ENCODE peak calls at places on chromosomes 4 and X, in nine cellular contexts. I is A549, U is kidney, E is left lung, O is IMR-90, Y is H9, R is HCT116, B is D721Med, M is bronchial epithelial cell. A is an unnamed sample.

GRCh38 chr4:137660211-137660610 is 127.9 kb upstream of the PCDH18 start:
- DNase-seq in I (no peak), U (no peak), E (no peak), O (peak), Y (no peak), R (no peak), B (no peak), M (no peak), A (no peak)

GRCh38 chrX:118983513-118983912 is 9.1 kb downstream of the LONRF3 start:
- DNase-seq in I (no peak), U (no peak), E (no peak), O (no peak), Y (no peak), R (no peak), B (no peak), M (no peak), A (no peak)

GRCh38 chr4:53695540-53696463 is 104.5 kb upstream of the LNX1 start:
- DNase-seq in I (no peak), U (peak), E (no peak), O (no peak), Y (no peak), R (no peak), B (no peak), M (no peak), A (peak)

GRCh38 chrX:20906571-20906970 is 467.6 kb upstream of the CNKSR2 start:
- DNase-seq in I (peak), U (no peak), E (no peak), O (no peak), Y (no peak), R (no peak), B (no peak), M (peak), A (no peak)

GRCh38 chr4:137394000-137394399 is 138.3 kb downstream of the PCDH18 start:
- DNase-seq in I (no peak), U (no peak), E (no peak), O (no peak), Y (no peak), R (no peak), B (no peak), M (no peak), A (no peak)

GRCh38 chr4:82620126-82620525 is 58.3 kb upstream of the TMEM150C start:
- DNase-seq in I (no peak), U (no peak), E (no peak), O (no peak), Y (no peak), R (no peak), B (no peak), M (no peak), A (no peak)

GRCh38 chr4:156970501-156971167 is 965 bp downstream of the PDGFC start:
- DNase-seq in I (peak), U (peak), E (peak), O (peak), Y (peak), R (no peak), B (no peak), M (peak), A (peak)

GRCh38 chr4:87108142-87108546 is 112.3 kb downstream of the KLHL8 start:
- DNase-seq in I (peak), U (no peak), E (no peak), O (peak), Y (no peak), R (peak), B (no peak), M (peak), A (no peak)

GRCh38 chrX:48911407-48912182 is at the start of gene SLC35A2:
- DNase-seq in I (peak), U (peak), E (peak), O (peak), Y (peak), R (peak), B (peak), M (peak), A (peak)

GRCh38 chr4:153447175-153447887 is 18.8 kb upstream of the TMEM131L start:
- DNase-seq in I (no peak), U (no peak), E (no peak), O (peak), Y (no peak), R (no peak), B (no peak), M (no peak), A (no peak)

GRCh38 chrX:71102292-71102691 is 4.2 kb downstream of the CXorf65 start:
- DNase-seq in I (no peak), U (no peak), E (no peak), O (no peak), Y (no peak), R (no peak), B (no peak), M (no peak), A (no peak)

GRCh38 chr4:24224446-24224845 is 334.6 kb upstream of the PPARGC1A start:
- DNase-seq in I (peak), U (no peak), E (no peak), O (no peak), Y (no peak), R (no peak), B (no peak), M (peak), A (no peak)

GRCh38 chr4:86294883-86295282 is 65.0 kb downstream of the MAPK10 start:
- DNase-seq in I (no peak), U (no peak), E (no peak), O (no peak), Y (no peak), R (no peak), B (no peak), M (no peak), A (no peak)

GRCh38 chr4:105282489-105282888 is 135.8 kb downstream of the TET2 start:
- DNase-seq in I (no peak), U (no peak), E (no peak), O (no peak), Y (no peak), R (no peak), B (no peak), M (no peak), A (no peak)

GRCh38 chrX:68942141-68942540 is 113.3 kb downstream of the EFNB1 start:
- DNase-seq in I (no peak), U (no peak), E (no peak), O (no peak), Y (no peak), R (no peak), B (no peak), M (no peak), A (no peak)

GRCh38 chr4:172188248-172188976 is 375.2 kb downstream of the GALNTL6 start:
- DNase-seq in I (peak), U (no peak), E (no peak), O (no peak), Y (no peak), R (no peak), B (no peak), M (no peak), A (no peak)

GRCh38 chrX:22748093-22748999 is 251.4 kb upstream of the DDX53 start:
- DNase-seq in I (peak), U (no peak), E (no peak), O (peak), Y (peak), R (peak), B (no peak), M (peak), A (peak)

GRCh38 chr4:76429636-76430035 is 5.4 kb upstream of the SHROOM3 start:
- DNase-seq in I (no peak), U (no peak), E (no peak), O (no peak), Y (no peak), R (no peak), B (no peak), M (no peak), A (no peak)

GRCh38 chr4:76420311-76420710 is 630 bp downstream of the CCDC158 start:
- DNase-seq in I (no peak), U (no peak), E (no peak), O (no peak), Y (no peak), R (no peak), B (no peak), M (no peak), A (no peak)

GRCh38 chr4:76430519-76431388 is 4.3 kb upstream of the SHROOM3 start:
- DNase-seq in I (peak), U (no peak), E (no peak), O (peak), Y (no peak), R (peak), B (no peak), M (peak), A (peak)

GRCh38 chr4:76420901-76421581 is at the start of gene CCDC158:
- DNase-seq in I (no peak), U (peak), E (peak), O (no peak), Y (no peak), R (no peak), B (no peak), M (no peak), A (peak)

DNA sequence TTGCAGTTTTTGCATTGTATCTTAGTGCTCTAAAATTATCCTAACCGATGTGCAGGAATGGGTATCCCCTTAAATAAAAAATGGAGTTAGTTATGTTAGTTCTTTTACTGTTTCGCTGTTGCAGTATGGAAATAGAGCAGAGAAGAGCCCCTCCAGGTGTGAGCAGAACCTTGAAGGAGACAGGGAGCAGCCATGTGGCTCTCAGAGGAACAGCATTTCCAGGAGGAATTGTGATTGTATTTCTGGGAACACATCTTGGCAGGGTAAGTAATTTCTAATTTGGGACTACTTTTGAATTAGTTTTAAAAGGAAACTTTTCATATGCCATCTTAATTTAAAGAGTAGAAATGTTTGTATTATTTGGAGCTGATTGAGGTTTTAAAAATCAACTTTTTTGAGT is 5.3 kb upstream of the CCDC158 start:
- DNase-seq in I (peak), U (no peak), E (no peak), O (no peak), Y (no peak), R (no peak), B (no peak), M (no peak), A (no peak)
- TF ChIP-seq CTCF in I (peak), U (peak), E (no peak), O (peak), Y (peak), R (peak), B (peak), M (peak), A (no peak)

GRCh38 chrX:136166221-136166855 is 19.0 kb downstream of the FHL1 start:
- DNase-seq in I (no peak), U (no peak), E (no peak), O (peak), Y (no peak), R (no peak), B (no peak), M (peak), A (no peak)
- TF ChIP-seq CTCF in I (peak), U (peak), E (no peak), O (peak), Y (peak), R (peak), B (peak), M (peak), A (peak)

DNA sequence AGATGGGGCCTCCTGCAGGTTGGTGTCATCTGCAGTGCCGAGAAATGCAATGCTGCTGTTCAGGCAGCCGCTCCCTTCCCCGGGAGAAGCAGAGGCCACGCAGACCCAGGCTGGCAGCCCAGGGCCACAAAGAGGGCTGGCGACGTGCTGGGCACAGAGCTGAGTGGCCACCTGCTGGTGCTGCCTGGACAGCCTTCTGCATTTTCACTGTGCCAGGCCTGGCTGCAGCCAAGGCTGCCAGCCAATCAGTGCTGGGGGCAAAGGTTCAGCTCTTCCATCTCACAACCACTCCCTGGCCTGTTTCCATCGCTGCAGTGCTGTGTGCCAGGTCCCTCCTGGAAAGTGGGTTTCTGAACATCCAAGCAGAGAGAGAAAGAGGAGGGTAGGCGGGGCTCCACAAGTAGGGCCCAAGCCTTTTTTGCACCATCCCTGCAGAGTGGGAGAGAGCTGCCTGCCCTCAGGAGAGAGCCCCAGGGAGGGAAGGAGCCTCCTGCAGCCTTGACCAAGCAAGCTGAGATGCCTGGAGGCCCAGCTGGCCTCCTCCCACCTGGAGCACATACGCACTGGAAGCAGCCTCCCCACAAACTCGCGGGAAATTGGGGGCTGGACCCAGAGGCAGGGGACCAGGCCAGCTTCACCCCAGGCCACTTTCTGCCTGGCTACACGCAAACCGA is 20.1 kb downstream of the ADRA2C start:
- DNase-seq in I (peak), U (peak), E (peak), O (no peak), Y (no peak), R (no peak), B (no peak), M (no peak), A (no peak)
- TF ChIP-seq CTCF in I (no peak), U (peak), E (no peak), O (no peak), Y (no peak), R (peak), B (no peak), M (no peak), A (no peak)

GRCh38 chrX:88612870-88613329 is 134.1 kb upstream of the CPXCR1 start:
- DNase-seq in I (no peak), U (no peak), E (no peak), O (no peak), Y (no peak), R (no peak), B (no peak), M (no peak), A (no peak)

DNA sequence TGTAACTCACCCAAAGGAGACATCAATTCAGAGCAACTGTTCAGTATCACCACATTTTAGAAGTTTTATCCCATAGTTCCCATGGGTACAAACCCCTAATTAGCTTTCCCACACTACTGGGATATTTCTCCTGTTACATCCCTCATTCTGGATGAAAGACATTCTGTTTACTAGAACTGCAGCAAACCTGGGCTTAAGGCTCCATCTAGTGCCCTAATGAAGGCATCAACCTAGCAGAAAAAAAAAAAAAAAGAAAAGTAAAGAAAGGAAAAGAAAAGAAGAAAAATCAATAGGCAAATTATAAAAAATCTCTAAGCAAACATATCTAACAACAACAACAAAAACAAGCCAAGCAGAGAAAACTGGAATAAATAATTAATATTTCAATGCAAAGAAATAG is 133.7 kb upstream of the CPXCR1 start:
- DNase-seq in I (peak), U (no peak), E (no peak), O (no peak), Y (peak), R (no peak), B (no peak), M (no peak), A (no peak)
- TF ChIP-seq CTCF in I (no peak), U (peak), E (no peak), O (peak), Y (peak), R (no peak), B (peak), M (no peak), A (no peak)

GRCh38 chr4:128670434-128670999 is 139.0 kb upstream of the JADE1 start:
- DNase-seq in I (no peak), U (no peak), E (no peak), O (no peak), Y (no peak), R (no peak), B (no peak), M (no peak), A (no peak)
- TF ChIP-seq CTCF in I (no peak), U (no peak), E (no peak), O (no peak), Y (no peak), R (no peak), B (no peak), M (no peak), A (no peak)

GRCh38 chr4:121050251-121050650 is 22.1 kb downstream of the NDNF start:
- DNase-seq in I (no peak), U (no peak), E (no peak), O (no peak), Y (no peak), R (no peak), B (no peak), M (no peak), A (no peak)
- TF ChIP-seq CTCF in I (no peak), U (no peak), E (peak), O (peak), Y (peak), R (peak), B (peak), M (no peak), A (no peak)

GRCh38 chrX:76850851-76851250 is 423.3 kb downstream of the MAGEE1 start:
- DNase-seq in I (peak), U (no peak), E (no peak), O (no peak), Y (peak), R (no peak), B (no peak), M (no peak), A (no peak)
- TF ChIP-seq CTCF in I (no peak), U (no peak), E (no peak), O (no peak), Y (peak), R (peak), B (no peak), M (no peak), A (no peak)